ENCODE peak calls at places on chromosomes 1 and 21, in eight cellular contexts. One of them, this sample, is unnamed. For H3K36me3, the result is how much of the 10 kb centered on the place peaks cover.

GRCh38 chr1:19122668-19123067 is 87.4 kb downstream of the UBR4 start:
- DNase-seq in prostate gland: no peak
- DNase-seq in mucosa of descending colon: peak
- DNase-seq in cardiac muscle cell: no peak
- DNase-seq in brain microvascular endothelial cell: no peak
- DNase-seq in psoas muscle: no peak
- DNase-seq in pancreas: peak
- DNase-seq in small intestine: peak
- DNase-seq in this sample: peak

GRCh38 chr1:30617161-30617560 is 106.2 kb downstream of the MATN1 start:
- DNase-seq in prostate gland: no peak
- DNase-seq in mucosa of descending colon: no peak
- DNase-seq in cardiac muscle cell: no peak
- DNase-seq in brain microvascular endothelial cell: no peak
- DNase-seq in psoas muscle: no peak
- DNase-seq in pancreas: no peak
- DNase-seq in small intestine: no peak
- DNase-seq in this sample: no peak

GRCh38 chr1:205319081-205320018 is 2.2 kb downstream of the NUAK2 start:
- DNase-seq in prostate gland: peak
- DNase-seq in mucosa of descending colon: peak
- DNase-seq in cardiac muscle cell: no peak
- DNase-seq in brain microvascular endothelial cell: no peak
- DNase-seq in psoas muscle: peak
- DNase-seq in pancreas: peak
- DNase-seq in small intestine: peak
- DNase-seq in this sample: peak

GRCh38 chr21:29121759-29122158 is 8.7 kb upstream of the MAP3K7CL start:
- DNase-seq in prostate gland: no peak
- DNase-seq in mucosa of descending colon: no peak
- DNase-seq in cardiac muscle cell: no peak
- DNase-seq in brain microvascular endothelial cell: no peak
- DNase-seq in psoas muscle: no peak
- DNase-seq in pancreas: no peak
- DNase-seq in small intestine: no peak
- DNase-seq in this sample: no peak

GRCh38 chr1:84692391-84692790 is 2.1 kb upstream of the SSX2IP start:
- DNase-seq in prostate gland: no peak
- DNase-seq in mucosa of descending colon: no peak
- DNase-seq in cardiac muscle cell: no peak
- DNase-seq in brain microvascular endothelial cell: no peak
- DNase-seq in psoas muscle: no peak
- DNase-seq in pancreas: no peak
- DNase-seq in small intestine: no peak
- DNase-seq in this sample: no peak

GRCh38 chr1:147287133-147287865 is 44.8 kb downstream of the CHD1L start:
- DNase-seq in prostate gland: no peak
- DNase-seq in mucosa of descending colon: no peak
- DNase-seq in cardiac muscle cell: no peak
- DNase-seq in brain microvascular endothelial cell: no peak
- DNase-seq in psoas muscle: no peak
- DNase-seq in pancreas: no peak
- DNase-seq in small intestine: no peak
- DNase-seq in this sample: no peak

GRCh38 chr1:230251644-230252191 is 174.4 kb downstream of the PGBD5 start:
- DNase-seq in prostate gland: no peak
- DNase-seq in mucosa of descending colon: no peak
- DNase-seq in cardiac muscle cell: no peak
- DNase-seq in brain microvascular endothelial cell: no peak
- DNase-seq in psoas muscle: no peak
- DNase-seq in pancreas: no peak
- DNase-seq in small intestine: no peak
- DNase-seq in this sample: no peak

GRCh38 chr1:200704991-200705390 is 33.7 kb upstream of the CAMSAP2 start:
- DNase-seq in prostate gland: no peak
- DNase-seq in mucosa of descending colon: no peak
- DNase-seq in cardiac muscle cell: no peak
- DNase-seq in brain microvascular endothelial cell: no peak
- DNase-seq in psoas muscle: no peak
- DNase-seq in pancreas: no peak
- DNase-seq in small intestine: no peak
- DNase-seq in this sample: no peak

GRCh38 chr1:205396972-205397616 is 24.8 kb downstream of the LEMD1 start:
- DNase-seq in prostate gland: no peak
- DNase-seq in mucosa of descending colon: no peak
- DNase-seq in cardiac muscle cell: peak
- DNase-seq in brain microvascular endothelial cell: peak
- DNase-seq in psoas muscle: no peak
- DNase-seq in pancreas: peak
- DNase-seq in small intestine: peak
- DNase-seq in this sample: peak

GRCh38 chr1:43668956-43669355 is 19.0 kb downstream of the KDM4A start:
- DNase-seq in prostate gland: no peak
- DNase-seq in mucosa of descending colon: no peak
- DNase-seq in cardiac muscle cell: no peak
- DNase-seq in brain microvascular endothelial cell: peak
- DNase-seq in psoas muscle: no peak
- DNase-seq in pancreas: no peak
- DNase-seq in small intestine: no peak
- DNase-seq in this sample: peak

GRCh38 chr1:43673261-43673660 is 23.3 kb downstream of the KDM4A start:
- DNase-seq in prostate gland: no peak
- DNase-seq in mucosa of descending colon: no peak
- DNase-seq in cardiac muscle cell: no peak
- DNase-seq in brain microvascular endothelial cell: no peak
- DNase-seq in psoas muscle: no peak
- DNase-seq in pancreas: no peak
- DNase-seq in small intestine: no peak
- DNase-seq in this sample: no peak

GRCh38 chr1:43669878-43670277 is 19.9 kb downstream of the KDM4A start:
- DNase-seq in prostate gland: no peak
- DNase-seq in mucosa of descending colon: no peak
- DNase-seq in cardiac muscle cell: no peak
- DNase-seq in brain microvascular endothelial cell: no peak
- DNase-seq in psoas muscle: no peak
- DNase-seq in pancreas: no peak
- DNase-seq in small intestine: no peak
- DNase-seq in this sample: no peak

GRCh38 chr1:43671626-43672330 is 21.8 kb downstream of the KDM4A start:
- DNase-seq in prostate gland: no peak
- DNase-seq in mucosa of descending colon: no peak
- DNase-seq in cardiac muscle cell: no peak
- DNase-seq in brain microvascular endothelial cell: peak
- DNase-seq in psoas muscle: no peak
- DNase-seq in pancreas: no peak
- DNase-seq in small intestine: no peak
- DNase-seq in this sample: peak

GRCh38 chr1:43671193-43671592 is 21.2 kb downstream of the KDM4A start:
- DNase-seq in prostate gland: no peak
- DNase-seq in mucosa of descending colon: no peak
- DNase-seq in cardiac muscle cell: no peak
- DNase-seq in brain microvascular endothelial cell: no peak
- DNase-seq in psoas muscle: no peak
- DNase-seq in pancreas: no peak
- DNase-seq in small intestine: peak
- DNase-seq in this sample: no peak
- H3K36me3 ChIP-seq in prostate gland: under half
- H3K36me3 ChIP-seq in mucosa of descending colon: under half
- H3K36me3 ChIP-seq in cardiac muscle cell: half or more
- H3K36me3 ChIP-seq in brain microvascular endothelial cell: half or more
- H3K36me3 ChIP-seq in psoas muscle: half or more
- H3K36me3 ChIP-seq in pancreas: half or more
- H3K36me3 ChIP-seq in small intestine: under half
- H3K36me3 ChIP-seq in this sample: under half

GRCh38 chr1:65357291-65357960 is 48.1 kb downstream of the DNAJC6 start:
- DNase-seq in prostate gland: no peak
- DNase-seq in mucosa of descending colon: no peak
- DNase-seq in cardiac muscle cell: no peak
- DNase-seq in brain microvascular endothelial cell: no peak
- DNase-seq in psoas muscle: no peak
- DNase-seq in pancreas: no peak
- DNase-seq in small intestine: no peak
- DNase-seq in this sample: no peak

GRCh38 chr1:65363484-65363883 is 54.1 kb downstream of the DNAJC6 start:
- DNase-seq in prostate gland: no peak
- DNase-seq in mucosa of descending colon: no peak
- DNase-seq in cardiac muscle cell: no peak
- DNase-seq in brain microvascular endothelial cell: no peak
- DNase-seq in psoas muscle: no peak
- DNase-seq in pancreas: no peak
- DNase-seq in small intestine: no peak
- DNase-seq in this sample: no peak

GRCh38 chr1:65359888-65360287 is 50.5 kb downstream of the DNAJC6 start:
- DNase-seq in prostate gland: no peak
- DNase-seq in mucosa of descending colon: no peak
- DNase-seq in cardiac muscle cell: no peak
- DNase-seq in brain microvascular endothelial cell: no peak
- DNase-seq in psoas muscle: no peak
- DNase-seq in pancreas: no peak
- DNase-seq in small intestine: no peak
- DNase-seq in this sample: no peak

GRCh38 chr1:65362545-65362944 is 53.2 kb downstream of the DNAJC6 start:
- DNase-seq in prostate gland: no peak
- DNase-seq in mucosa of descending colon: no peak
- DNase-seq in cardiac muscle cell: no peak
- DNase-seq in brain microvascular endothelial cell: no peak
- DNase-seq in psoas muscle: no peak
- DNase-seq in pancreas: no peak
- DNase-seq in small intestine: no peak
- DNase-seq in this sample: peak

DNA sequence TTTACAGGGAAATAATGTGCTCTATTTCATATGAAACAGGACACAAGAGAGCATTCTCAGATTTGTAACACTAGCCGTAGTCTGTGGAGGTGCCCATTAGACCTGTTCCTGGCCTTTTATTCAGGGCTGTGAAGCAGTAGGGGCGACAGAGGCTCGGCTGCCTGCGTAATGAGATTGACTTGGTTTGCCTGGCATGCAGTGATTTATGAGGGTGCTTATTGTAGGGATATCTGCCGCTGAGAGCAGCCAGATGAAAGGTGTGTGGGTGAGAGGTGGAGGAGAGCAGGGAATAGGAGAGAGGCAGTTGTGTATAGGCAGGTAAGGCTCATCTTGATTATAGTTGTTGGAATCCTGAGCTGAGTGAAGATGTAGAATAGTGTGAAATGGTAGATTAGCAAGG is 51.3 kb downstream of the DNAJC6 start:
- DNase-seq in prostate gland: no peak
- DNase-seq in mucosa of descending colon: no peak
- DNase-seq in cardiac muscle cell: no peak
- DNase-seq in brain microvascular endothelial cell: no peak
- DNase-seq in psoas muscle: no peak
- DNase-seq in pancreas: no peak
- DNase-seq in small intestine: no peak
- DNase-seq in this sample: no peak
- H3K36me3 ChIP-seq in prostate gland: under half
- H3K36me3 ChIP-seq in mucosa of descending colon: under half
- H3K36me3 ChIP-seq in cardiac muscle cell: under half
- H3K36me3 ChIP-seq in brain microvascular endothelial cell: under half
- H3K36me3 ChIP-seq in psoas muscle: under half
- H3K36me3 ChIP-seq in pancreas: under half
- H3K36me3 ChIP-seq in small intestine: under half
- H3K36me3 ChIP-seq in this sample: under half

GRCh38 chr21:46116189-46116845 is 18.4 kb downstream of the COL6A2 start:
- DNase-seq in prostate gland: no peak
- DNase-seq in mucosa of descending colon: peak
- DNase-seq in cardiac muscle cell: no peak
- DNase-seq in brain microvascular endothelial cell: no peak
- DNase-seq in psoas muscle: peak
- DNase-seq in pancreas: no peak
- DNase-seq in small intestine: no peak
- DNase-seq in this sample: no peak
- H3K36me3 ChIP-seq in prostate gland: under half
- H3K36me3 ChIP-seq in mucosa of descending colon: under half
- H3K36me3 ChIP-seq in cardiac muscle cell: under half
- H3K36me3 ChIP-seq in brain microvascular endothelial cell: half or more
- H3K36me3 ChIP-seq in psoas muscle: half or more
- H3K36me3 ChIP-seq in pancreas: under half
- H3K36me3 ChIP-seq in small intestine: under half
- H3K36me3 ChIP-seq in this sample: under half

DNA sequence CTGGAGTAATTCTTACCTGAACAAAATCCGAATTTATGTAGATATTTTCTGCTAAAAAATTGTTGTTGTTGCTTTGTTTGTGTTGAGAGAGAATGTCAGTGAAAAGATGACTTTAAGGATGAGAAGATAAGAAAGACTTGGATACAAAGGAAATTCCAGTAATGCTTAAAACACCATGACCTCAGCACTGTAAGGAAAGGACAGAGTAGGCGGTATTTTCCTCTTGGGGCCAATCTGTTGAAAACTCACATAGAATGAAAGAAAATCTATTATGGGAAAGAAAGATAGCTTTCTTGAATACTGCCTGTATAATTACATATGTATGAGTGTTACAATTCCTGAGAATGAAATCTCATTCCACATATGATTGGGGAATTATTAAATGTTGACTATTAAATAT is 49.9 kb upstream of the LMO4 start:
- DNase-seq in prostate gland: no peak
- DNase-seq in mucosa of descending colon: no peak
- DNase-seq in cardiac muscle cell: no peak
- DNase-seq in brain microvascular endothelial cell: no peak
- DNase-seq in psoas muscle: no peak
- DNase-seq in pancreas: no peak
- DNase-seq in small intestine: no peak
- DNase-seq in this sample: no peak
- H3K36me3 ChIP-seq in prostate gland: under half
- H3K36me3 ChIP-seq in mucosa of descending colon: under half
- H3K36me3 ChIP-seq in cardiac muscle cell: under half
- H3K36me3 ChIP-seq in brain microvascular endothelial cell: under half
- H3K36me3 ChIP-seq in psoas muscle: under half
- H3K36me3 ChIP-seq in pancreas: under half
- H3K36me3 ChIP-seq in small intestine: under half
- H3K36me3 ChIP-seq in this sample: under half

DNA sequence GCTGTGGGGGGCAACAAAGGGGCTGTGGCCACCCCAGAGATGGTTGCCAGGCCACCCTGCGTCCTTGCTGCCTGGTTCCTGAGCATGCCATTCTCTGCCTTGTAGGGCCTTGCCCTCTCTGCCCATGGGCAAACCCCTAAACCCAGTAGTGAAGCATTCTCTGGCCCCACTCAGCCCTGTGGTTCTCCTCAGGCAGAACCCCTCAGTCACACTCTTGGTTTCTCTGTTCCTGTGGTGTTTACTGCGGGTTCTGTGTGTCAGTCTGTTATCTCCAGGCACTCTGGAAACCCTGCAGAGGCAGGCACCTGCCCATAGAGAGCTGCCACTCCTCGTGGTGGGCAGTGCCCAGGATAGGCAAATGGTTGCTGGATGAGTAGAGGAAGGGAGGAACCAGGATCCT is 41.1 kb upstream of the IL19 start:
- DNase-seq in prostate gland: no peak
- DNase-seq in mucosa of descending colon: no peak
- DNase-seq in cardiac muscle cell: no peak
- DNase-seq in brain microvascular endothelial cell: no peak
- DNase-seq in psoas muscle: no peak
- DNase-seq in pancreas: no peak
- DNase-seq in small intestine: no peak
- DNase-seq in this sample: no peak
- H3K36me3 ChIP-seq in prostate gland: under half
- H3K36me3 ChIP-seq in mucosa of descending colon: under half
- H3K36me3 ChIP-seq in cardiac muscle cell: under half
- H3K36me3 ChIP-seq in brain microvascular endothelial cell: under half
- H3K36me3 ChIP-seq in psoas muscle: half or more
- H3K36me3 ChIP-seq in pancreas: under half
- H3K36me3 ChIP-seq in small intestine: under half
- H3K36me3 ChIP-seq in this sample: under half